ENCODE peak calls at places on chromosomes 5 and 9, in ten cellular contexts. I is NCI-H510A; X is GM13977; F is AG20443; J is CD4-positive, alpha-beta memory T cell; R is activated T-cell treated with anti-CD3 and anti-CD28 coated beads, Interleukin-2, amount 50 U/mL, for 1 hour; Z is activated naive CD4-positive, alpha-beta T cell; A is activated gamma-delta T cell treated with Interleukin-2 at 50 U/mL for 16 hours; H is DND-41; G is lower lobe of right lung. D is an unnamed sample.
A peak's percentile ranks its signal among the peaks of the same experiment; 100 is the strongest.

GRCh38 chr5:104569621-104570020 is 1007.0 kb upstream of the NUDT12 start:
- DNase-seq in I (no peak), X (no peak), F (no peak), J (no peak), R (no peak), Z (no peak), A (no peak), H (no peak), G (no peak), D (no peak)

GRCh38 chr5:72608922-72609321 is 101.7 kb upstream of the ZNF366 start:
- DNase-seq in I (no peak), X (no peak), F (no peak), J (no peak), R (no peak), Z (no peak), A (no peak), H (no peak), G (no peak), D (no peak)

GRCh38 chr9:127489471-127490115 is 38.3 kb downstream of the LRSAM1 start:
- DNase-seq in I (no peak), X (no peak), F (no peak), J (no peak), R (no peak), Z (no peak), A (no peak), H (no peak), G (no peak), D (no peak)

GRCh38 chr9:96450613-96451544 is 910 bp downstream of the HABP4 start:
- DNase-seq in I (peak; percentile 3), X (peak; percentile 60), F (peak; percentile 41), J (peak; percentile 84), R (peak; percentile 59), Z (no peak), A (peak; percentile 31), H (no peak), G (no peak), D (peak; percentile 21)

GRCh38 chr9:78235296-78235770 is 542 bp upstream of the CEP78 start:
- DNase-seq in I (no peak), X (peak; percentile 23), F (peak; percentile 58), J (no peak), R (no peak), Z (no peak), A (no peak), H (no peak), G (no peak), D (no peak)

GRCh38 chr9:29211003-29211584 is 1637.8 kb upstream of the C9orf72 start:
- DNase-seq in I (no peak), X (no peak), F (no peak), J (no peak), R (no peak), Z (no peak), A (no peak), H (no peak), G (no peak), D (no peak)

GRCh38 chr9:133377721-133378216 is 1.6 kb downstream of the STKLD1 start:
- DNase-seq in I (no peak), X (no peak), F (no peak), J (peak; percentile 1), R (no peak), Z (no peak), A (no peak), H (no peak), G (no peak), D (no peak)

GRCh38 chr9:81649475-81649874 is 39.9 kb downstream of the TLE1 start:
- DNase-seq in I (no peak), X (no peak), F (no peak), J (no peak), R (no peak), Z (no peak), A (no peak), H (no peak), G (no peak), D (no peak)

GRCh38 chr9:111066427-111066826 is 28.2 kb upstream of the LPAR1 start:
- DNase-seq in I (no peak), X (no peak), F (peak; percentile 26), J (no peak), R (no peak), Z (no peak), A (no peak), H (no peak), G (no peak), D (no peak)

GRCh38 chr5:107286447-107287098 is 384.2 kb downstream of the EFNA5 start:
- DNase-seq in I (no peak), X (no peak), F (no peak), J (no peak), R (no peak), Z (no peak), A (no peak), H (no peak), G (no peak), D (no peak)